ENCODE peak calls at places on chromosomes 12 and 14, in six cellular contexts. One of them, this sample, is unnamed.
A peak's percentile ranks its signal among the peaks of the same experiment; 100 is the strongest.

GRCh38 chr12:53207042-53207441 is at the start of gene ITGB7:
- DNase-seq in activated CD8-positive, alpha-beta memory T cell treated with anti-CD3 and anti-CD28 coated beads for 24 hours: peak; percentile 84
- DNase-seq in heart right ventricle: no peak
- DNase-seq in left ventricle myocardium inferior: no peak
- DNase-seq in SW 1271: no peak
- DNase-seq in mucosa of descending colon: peak; percentile 76
- DNase-seq in this sample: no peak

GRCh38 chr12:111846016-111846415 is 4.0 kb downstream of the MAPKAPK5 start:
- DNase-seq in left ventricle myocardium inferior: no peak
- DNase-seq in activated CD8-positive, alpha-beta memory T cell treated with anti-CD3 and anti-CD28 coated beads for 24 hours: no peak
- DNase-seq in mucosa of descending colon: no peak
- DNase-seq in heart right ventricle: no peak
- DNase-seq in SW 1271: no peak
- DNase-seq in this sample: no peak

GRCh38 chr12:55220725-55221124 is at the start of gene OR10A7:
- DNase-seq in activated CD8-positive, alpha-beta memory T cell treated with anti-CD3 and anti-CD28 coated beads for 24 hours: no peak
- DNase-seq in SW 1271: no peak
- DNase-seq in heart right ventricle: no peak
- DNase-seq in mucosa of descending colon: no peak
- DNase-seq in left ventricle myocardium inferior: no peak
- DNase-seq in this sample: no peak

GRCh38 chr14:102749833-102750775 is 27.1 kb upstream of the TRAF3 start:
- DNase-seq in left ventricle myocardium inferior: no peak
- DNase-seq in heart right ventricle: no peak
- DNase-seq in activated CD8-positive, alpha-beta memory T cell treated with anti-CD3 and anti-CD28 coated beads for 24 hours: no peak
- DNase-seq in mucosa of descending colon: no peak
- DNase-seq in SW 1271: no peak
- DNase-seq in this sample: no peak

GRCh38 chr12:111037047-111037446 is 116.7 kb upstream of the MYL2 start:
- DNase-seq in left ventricle myocardium inferior: no peak
- DNase-seq in heart right ventricle: no peak
- DNase-seq in activated CD8-positive, alpha-beta memory T cell treated with anti-CD3 and anti-CD28 coated beads for 24 hours: no peak
- DNase-seq in mucosa of descending colon: no peak
- DNase-seq in SW 1271: no peak
- DNase-seq in this sample: no peak

GRCh38 chr14:100391182-100391581 is 68.0 kb downstream of the SLC25A47 start:
- DNase-seq in heart right ventricle: no peak
- DNase-seq in mucosa of descending colon: no peak
- DNase-seq in left ventricle myocardium inferior: no peak
- DNase-seq in SW 1271: no peak
- DNase-seq in activated CD8-positive, alpha-beta memory T cell treated with anti-CD3 and anti-CD28 coated beads for 24 hours: no peak
- DNase-seq in this sample: no peak

GRCh38 chr12:32302218-32302826 is 97.0 kb upstream of the FGD4 start:
- DNase-seq in left ventricle myocardium inferior: no peak
- DNase-seq in activated CD8-positive, alpha-beta memory T cell treated with anti-CD3 and anti-CD28 coated beads for 24 hours: no peak
- DNase-seq in mucosa of descending colon: peak; percentile 51
- DNase-seq in SW 1271: no peak
- DNase-seq in heart right ventricle: no peak
- DNase-seq in this sample: no peak

GRCh38 chr14:100738704-100739131 is 12.0 kb downstream of the DLK1 start:
- DNase-seq in left ventricle myocardium inferior: no peak
- DNase-seq in SW 1271: no peak
- DNase-seq in heart right ventricle: no peak
- DNase-seq in mucosa of descending colon: no peak
- DNase-seq in activated CD8-positive, alpha-beta memory T cell treated with anti-CD3 and anti-CD28 coated beads for 24 hours: no peak
- DNase-seq in this sample: no peak

GRCh38 chr14:89720741-89721315 is 233.7 kb downstream of the EFCAB11 start:
- DNase-seq in SW 1271: no peak
- DNase-seq in heart right ventricle: peak; percentile 22
- DNase-seq in mucosa of descending colon: peak; percentile 45
- DNase-seq in activated CD8-positive, alpha-beta memory T cell treated with anti-CD3 and anti-CD28 coated beads for 24 hours: peak; percentile 84
- DNase-seq in left ventricle myocardium inferior: peak; percentile 23
- DNase-seq in this sample: no peak

GRCh38 chr12:91778938-91779400 is 366.7 kb downstream of the BTG1 start:
- DNase-seq in heart right ventricle: no peak
- DNase-seq in left ventricle myocardium inferior: no peak
- DNase-seq in mucosa of descending colon: peak; percentile 50
- DNase-seq in SW 1271: peak; percentile 83
- DNase-seq in activated CD8-positive, alpha-beta memory T cell treated with anti-CD3 and anti-CD28 coated beads for 24 hours: peak; percentile 56
- DNase-seq in this sample: peak; percentile 97

GRCh38 chr14:49250109-49250508 is 336.1 kb downstream of the RPS29 start:
- DNase-seq in heart right ventricle: no peak
- DNase-seq in activated CD8-positive, alpha-beta memory T cell treated with anti-CD3 and anti-CD28 coated beads for 24 hours: no peak
- DNase-seq in left ventricle myocardium inferior: no peak
- DNase-seq in SW 1271: peak; percentile 47
- DNase-seq in mucosa of descending colon: no peak
- DNase-seq in this sample: no peak

GRCh38 chr12:1093166-1093751 is 102.2 kb downstream of the ERC1 start:
- DNase-seq in mucosa of descending colon: peak; percentile 70
- DNase-seq in SW 1271: peak; percentile 46
- DNase-seq in left ventricle myocardium inferior: no peak
- DNase-seq in activated CD8-positive, alpha-beta memory T cell treated with anti-CD3 and anti-CD28 coated beads for 24 hours: no peak
- DNase-seq in heart right ventricle: no peak
- DNase-seq in this sample: peak; percentile 47

GRCh38 chr12:6253278-6253677 is 53.1 kb downstream of the CD9 start:
- DNase-seq in SW 1271: no peak
- DNase-seq in mucosa of descending colon: no peak
- DNase-seq in heart right ventricle: no peak
- DNase-seq in left ventricle myocardium inferior: no peak
- DNase-seq in activated CD8-positive, alpha-beta memory T cell treated with anti-CD3 and anti-CD28 coated beads for 24 hours: no peak
- DNase-seq in this sample: no peak

GRCh38 chr14:93744876-93745275 is 43.4 kb downstream of the PRIMA1 start:
- DNase-seq in mucosa of descending colon: no peak
- DNase-seq in left ventricle myocardium inferior: no peak
- DNase-seq in heart right ventricle: no peak
- DNase-seq in activated CD8-positive, alpha-beta memory T cell treated with anti-CD3 and anti-CD28 coated beads for 24 hours: no peak
- DNase-seq in SW 1271: no peak
- DNase-seq in this sample: no peak

GRCh38 chr12:2372178-2372577 is 319.4 kb downstream of the CACNA1C start:
- DNase-seq in activated CD8-positive, alpha-beta memory T cell treated with anti-CD3 and anti-CD28 coated beads for 24 hours: no peak
- DNase-seq in SW 1271: no peak
- DNase-seq in heart right ventricle: no peak
- DNase-seq in left ventricle myocardium inferior: no peak
- DNase-seq in mucosa of descending colon: no peak
- DNase-seq in this sample: no peak

GRCh38 chr12:2922329-2922728 is 31.6 kb downstream of the TULP3 start:
- DNase-seq in mucosa of descending colon: no peak
- DNase-seq in left ventricle myocardium inferior: no peak
- DNase-seq in heart right ventricle: no peak
- DNase-seq in activated CD8-positive, alpha-beta memory T cell treated with anti-CD3 and anti-CD28 coated beads for 24 hours: no peak
- DNase-seq in SW 1271: no peak
- DNase-seq in this sample: no peak

GRCh38 chr12:89370850-89371249 is 18.5 kb upstream of the DUSP6 start:
- DNase-seq in left ventricle myocardium inferior: no peak
- DNase-seq in mucosa of descending colon: no peak
- DNase-seq in heart right ventricle: no peak
- DNase-seq in activated CD8-positive, alpha-beta memory T cell treated with anti-CD3 and anti-CD28 coated beads for 24 hours: no peak
- DNase-seq in SW 1271: no peak
- DNase-seq in this sample: peak; percentile 17

GRCh38 chr14:105475269-105475915 is 771 bp downstream of the CRIP2 start:
- DNase-seq in activated CD8-positive, alpha-beta memory T cell treated with anti-CD3 and anti-CD28 coated beads for 24 hours: no peak
- DNase-seq in left ventricle myocardium inferior: no peak
- DNase-seq in mucosa of descending colon: no peak
- DNase-seq in SW 1271: no peak
- DNase-seq in heart right ventricle: peak; percentile 73
- DNase-seq in this sample: no peak

GRCh38 chr12:113109360-113109759 is 26.2 kb downstream of the RASAL1 start:
- DNase-seq in heart right ventricle: no peak
- DNase-seq in mucosa of descending colon: no peak
- DNase-seq in activated CD8-positive, alpha-beta memory T cell treated with anti-CD3 and anti-CD28 coated beads for 24 hours: no peak
- DNase-seq in SW 1271: no peak
- DNase-seq in left ventricle myocardium inferior: no peak
- DNase-seq in this sample: no peak